ENCODE peak calls at places on chromosome 13, in four cellular contexts. P is K562, C is GM12865, O is OCI-LY7. D is an unnamed sample.

GRCh38 chr13:39602614-39603366 is at the start of gene LHFPL6:
- DNase-seq in O (peak), C (peak), P (peak), D (peak)

GRCh38 chr13:74003374-74003773 is 130.8 kb downstream of the KLF12 start:
- DNase-seq in P (no peak), O (no peak), C (no peak), D (no peak)

GRCh38 chr13:100546713-100547405 is 41.7 kb downstream of the GGACT start:
- DNase-seq in P (no peak), C (no peak), O (no peak), D (no peak)

GRCh38 chr13:52599853-52600603 is 42.2 kb upstream of the HNRNPA1L2 start:
- DNase-seq in O (peak), P (no peak), C (peak), D (peak)

GRCh38 chr13:79709526-79709925 is 228.6 kb downstream of the NDFIP2 start:
- DNase-seq in C (no peak), P (no peak), O (no peak), D (no peak)

GRCh38 chr13:36834299-36834698 is 15.3 kb downstream of the RFXAP start:
- DNase-seq in P (no peak), C (no peak), O (no peak), D (no peak)

GRCh38 chr13:66513728-66514127 is 716.4 kb downstream of the PCDH9 start:
- DNase-seq in C (no peak), O (no peak), P (no peak), D (no peak)

GRCh38 chr13:76829572-76830327 is 56.5 kb downstream of the KCTD12 start:
- DNase-seq in C (no peak), P (no peak), O (no peak), D (no peak)

GRCh38 chr13:69857188-69857821 is 250.3 kb upstream of the ATXN8OS start:
- DNase-seq in P (peak), C (peak), O (peak), D (no peak)

GRCh38 chr13:112140366-112140765 is 73.4 kb downstream of the SOX1 start:
- DNase-seq in C (no peak), P (no peak), O (no peak), D (no peak)

GRCh38 chr13:41117859-41118258 is 14.7 kb downstream of the KBTBD6 start:
- DNase-seq in C (no peak), P (no peak), O (no peak), D (no peak)

GRCh38 chr13:58994077-58994476 is 1169.7 kb downstream of the DIAPH3 start:
- DNase-seq in O (no peak), C (no peak), P (no peak), D (no peak)

GRCh38 chr13:72004975-72005374 is 138.0 kb upstream of the DACH1 start:
- DNase-seq in C (no peak), O (no peak), P (no peak), D (no peak)

GRCh38 chr13:26019881-26020535 is 31.8 kb downstream of the SHISA2 start:
- DNase-seq in P (no peak), C (no peak), O (no peak), D (no peak)

GRCh38 chr13:51524846-51525566 is 59.3 kb upstream of the WDFY2 start:
- DNase-seq in P (no peak), O (no peak), C (no peak), D (no peak)

GRCh38 chr13:92187378-92187989 is 789.1 kb downstream of the GPC5 start:
- DNase-seq in C (peak), P (peak), O (peak), D (peak)

GRCh38 chr13:31207630-31208549 is 8.1 kb downstream of the B3GLCT start:
- DNase-seq in C (peak), O (no peak), P (no peak), D (no peak)

GRCh38 chr13:52356327-52356726 is 49.6 kb downstream of the THSD1 start:
- DNase-seq in P (no peak), C (no peak), O (no peak), D (no peak)

GRCh38 chr13:31767175-31767900 is 28.0 kb downstream of the RXFP2 start:
- DNase-seq in O (no peak), C (no peak), P (no peak), D (no peak)

GRCh38 chr13:24141333-24141910 is 19.1 kb upstream of the SPATA13 start:
- DNase-seq in P (no peak), C (no peak), O (no peak), D (no peak)

GRCh38 chr13:99916366-99917103 is 55.0 kb downstream of the ZIC5 start:
- DNase-seq in P (peak), C (peak), O (peak), D (peak)

GRCh38 chr13:52130641-52131040 is 1.8 kb upstream of the NEK5 start:
- DNase-seq in C (no peak), O (no peak), P (no peak), D (no peak)

GRCh38 chr13:27510082-27510481 is 59.7 kb upstream of the MTIF3 start:
- DNase-seq in O (no peak), P (no peak), C (no peak), D (no peak)

GRCh38 chr13:35840991-35841604 is 290.1 kb downstream of the DCLK1 start:
- DNase-seq in O (no peak), P (no peak), C (no peak), D (no peak)

GRCh38 chr13:29664591-29664990 is 69.1 kb upstream of the SLC7A1 start:
- DNase-seq in P (no peak), O (no peak), C (no peak), D (no peak)

GRCh38 chr13:61531383-61532065 is 115.9 kb upstream of the PCDH20 start:
- DNase-seq in P (no peak), C (peak), O (no peak), D (no peak)

GRCh38 chr13:100523994-100524393 is 64.6 kb downstream of the GGACT start:
- DNase-seq in O (no peak), P (no peak), C (no peak), D (no peak)

GRCh38 chr13:76380436-76381065 is 505.7 kb downstream of the KCTD12 start:
- DNase-seq in C (no peak), O (no peak), P (no peak), D (no peak)

GRCh38 chr13:37058801-37059135 is 720 bp downstream of the SUPT20H start:
- DNase-seq in C (no peak), O (peak), P (no peak), D (peak)

GRCh38 chr13:90293793-90294361 is 1053.6 kb upstream of the MIR17HG start:
- DNase-seq in O (no peak), C (no peak), P (no peak), D (no peak)

GRCh38 chr13:97328222-97328790 is 105.7 kb upstream of the RAP2A start:
- DNase-seq in P (no peak), O (no peak), C (no peak), D (no peak)

DNA sequence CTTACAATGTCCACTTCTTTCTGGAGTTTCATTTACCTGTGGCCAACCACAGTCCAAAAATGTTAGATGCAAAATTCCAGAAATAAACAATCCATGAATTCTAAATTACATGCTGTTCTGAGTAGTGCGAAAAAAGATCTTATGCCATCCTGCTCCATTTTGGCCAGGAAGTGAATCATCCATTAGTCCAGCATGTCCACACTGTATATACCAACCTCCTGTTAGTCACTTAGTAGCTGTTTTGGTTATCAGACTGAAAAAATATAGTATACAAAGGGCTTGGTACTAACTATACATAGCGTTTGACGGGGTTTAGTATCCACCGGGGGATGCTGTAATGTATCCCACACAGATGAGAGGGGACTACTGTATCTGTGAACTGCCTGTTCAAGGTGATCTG is 618.0 kb upstream of the ARGLU1 start:
- DNase-seq in P (no peak), O (no peak), C (no peak), D (no peak)
- TF ChIP-seq CTCF in P (no peak), O (no peak), C (no peak), D (no peak)

GRCh38 chr13:60155978-60156377 is 7.8 kb downstream of the DIAPH3 start:
- DNase-seq in C (peak), P (no peak), O (no peak), D (no peak)
- TF ChIP-seq CTCF in C (no peak), P (no peak), O (no peak), D (no peak)

GRCh38 chr13:111050539-111050879 is 64.6 kb upstream of the ARHGEF7 start:
- DNase-seq in P (no peak), C (no peak), O (no peak), D (no peak)
- TF ChIP-seq CTCF in P (no peak), C (no peak), O (no peak), D (no peak)

GRCh38 chr13:23087884-23088283 is 92.9 kb upstream of the SGCG start:
- DNase-seq in O (peak), P (peak), C (peak), D (peak)
- TF ChIP-seq CTCF in O (peak), P (peak), C (peak), D (peak)

GRCh38 chr13:113862191-113862765 is 1.6 kb downstream of the GAS6 start:
- DNase-seq in O (no peak), C (no peak), P (no peak), D (no peak)
- TF ChIP-seq CTCF in O (no peak), C (no peak), P (no peak), D (no peak)

GRCh38 chr13:95697052-95697680 is 20.2 kb downstream of the DNAJC3 start:
- DNase-seq in P (no peak), O (no peak), C (no peak), D (no peak)

DNA sequence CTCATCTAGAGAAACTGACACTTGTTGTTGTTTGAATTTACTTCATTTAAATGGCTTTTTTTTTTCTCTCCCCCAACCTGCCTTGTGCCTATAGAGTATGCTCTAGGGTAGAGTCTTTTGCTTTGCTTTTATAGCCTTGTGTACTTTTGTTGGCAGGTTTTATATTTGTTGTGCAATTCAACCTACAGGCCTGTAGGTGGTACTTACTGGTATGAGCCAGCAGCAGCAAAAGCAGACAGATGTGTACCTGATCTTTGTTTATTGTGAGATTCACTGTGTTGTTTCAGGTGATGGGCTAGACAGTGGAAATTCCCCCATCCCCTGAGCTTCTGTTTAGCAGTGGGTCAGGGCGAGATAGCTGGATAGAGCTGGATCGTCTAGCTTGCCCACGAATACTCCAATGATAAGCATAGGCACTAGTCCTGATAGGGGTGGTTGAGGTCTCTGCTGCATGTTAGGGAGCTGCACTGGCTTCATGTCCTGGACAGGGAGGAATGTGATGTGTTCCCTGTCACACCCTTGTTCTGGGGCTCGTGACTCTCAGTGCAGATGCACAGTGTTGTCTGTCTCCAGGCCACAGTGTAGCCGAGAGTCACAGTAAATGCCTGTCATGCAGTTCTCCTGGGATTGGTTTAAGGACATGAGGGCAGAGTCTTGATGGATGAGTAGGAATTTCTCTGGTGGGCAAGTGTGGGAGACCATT is 21.3 kb downstream of the DNAJC3 start:
- DNase-seq in O (peak), C (no peak), P (peak), D (no peak)
- TF ChIP-seq CTCF in O (peak), C (peak), P (peak), D (no peak)

DNA sequence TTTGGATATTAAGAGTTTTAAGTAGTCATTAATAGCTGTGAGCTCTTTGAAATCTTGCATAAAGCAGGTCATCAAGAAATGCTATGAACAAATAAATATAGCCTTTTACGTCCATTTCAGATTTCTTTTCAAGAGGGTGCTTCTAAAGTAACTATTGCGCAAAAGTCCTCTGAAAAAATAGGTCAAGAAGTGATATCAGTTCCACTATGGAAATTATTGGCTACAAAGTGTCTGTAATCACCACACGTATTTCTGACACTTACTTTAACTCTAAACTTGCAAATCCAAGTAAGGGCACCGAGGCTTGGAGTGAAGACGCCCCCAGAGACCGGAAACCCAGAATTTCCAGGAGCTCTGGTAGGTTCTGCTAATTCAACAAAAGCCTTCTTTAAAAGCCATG is 44.9 kb upstream of the STARD13 start:
- DNase-seq in P (no peak), O (no peak), C (no peak), D (no peak)
- TF ChIP-seq CTCF in P (no peak), O (no peak), C (no peak), D (no peak)

GRCh38 chr13:98343461-98343860 is 166.4 kb upstream of the RNF113B start:
- DNase-seq in P (no peak), O (no peak), C (no peak), D (no peak)
- TF ChIP-seq CTCF in P (no peak), O (no peak), C (no peak), D (no peak)

GRCh38 chr13:108915095-108915633 is 285.8 kb downstream of the MYO16 start:
- DNase-seq in O (no peak), C (peak), P (no peak), D (peak)
- TF ChIP-seq CTCF in O (peak), C (peak), P (peak), D (no peak)

GRCh38 chr13:21053231-21053630 is 8.2 kb downstream of the LATS2 start:
- DNase-seq in O (no peak), C (no peak), P (no peak), D (no peak)
- TF ChIP-seq CTCF in O (no peak), C (no peak), P (no peak), D (no peak)

D was measured in activated CD8-positive, alpha-beta T cell treated with anti-CD3 and anti-CD28 coated beads for 36 hours.